ENCODE peak calls at places on chromosome 16, in six cellular contexts. T is midbrain, G is left kidney, Z is NCI-H446, M is kidney tubule cell, A is NCI-H1930. L is an unnamed sample.

GRCh38 chr16:29909398-29909797 is 9.1 kb downstream of the ASPHD1 start:
- DNase-seq in A (no peak), T (no peak), Z (no peak), G (no peak), M (peak; percentile 28), L (no peak)

GRCh38 chr16:8044796-8045195 is 545.5 kb downstream of the TMEM114 start:
- DNase-seq in A (no peak), T (no peak), Z (no peak), G (no peak), M (no peak), L (no peak)

GRCh38 chr16:53055603-53056527 is 1.1 kb downstream of the CHD9 start:
- DNase-seq in M (peak; percentile 53), A (no peak), G (peak; percentile 73), Z (no peak), T (peak; percentile 54), L (no peak)

GRCh38 chr16:56606688-56607618 is 1.4 kb upstream of the MT2A start:
- DNase-seq in Z (peak; percentile 26), G (peak; percentile 73), M (peak; percentile 99), T (no peak), A (no peak), L (no peak)

GRCh38 chr16:14278749-14279148 is 207.6 kb downstream of the MRTFB start:
- DNase-seq in M (no peak), A (no peak), G (no peak), T (no peak), Z (no peak), L (no peak)

GRCh38 chr16:80751167-80751566 is 53.2 kb downstream of the CDYL2 start:
- DNase-seq in T (peak; percentile 23), Z (no peak), A (no peak), G (peak; percentile 27), M (no peak), L (no peak)

GRCh38 chr16:46918905-46919792 is 35.0 kb downstream of the GPT2 start:
- DNase-seq in Z (no peak), M (no peak), A (no peak), T (no peak), G (peak; percentile 84), L (peak; percentile 51)

GRCh38 chr16:86477642-86478041 is 32.7 kb upstream of the FOXF1 start:
- DNase-seq in T (no peak), G (no peak), M (no peak), A (no peak), Z (no peak), L (no peak)

GRCh38 chr16:70663524-70664324 is 17.4 kb downstream of the IL34 start:
- DNase-seq in A (no peak), T (no peak), M (no peak), Z (no peak), G (no peak), L (no peak)

GRCh38 chr16:88790312-88791150 is 5.5 kb upstream of the PIEZO1 start:
- DNase-seq in G (peak; percentile 52), T (peak; percentile 31), M (no peak), A (no peak), Z (no peak), L (no peak)

GRCh38 chr16:85378145-85379040 is 234.7 kb upstream of the GSE1 start:
- DNase-seq in G (no peak), M (no peak), Z (no peak), T (no peak), A (no peak), L (no peak)

GRCh38 chr16:68676113-68676860 is 31.2 kb downstream of the CDH3 start:
- DNase-seq in G (no peak), Z (no peak), A (no peak), M (no peak), T (no peak), L (no peak)

GRCh38 chr16:66472961-66473610 is 46.0 kb downstream of the BEAN1 start:
- DNase-seq in M (no peak), Z (no peak), A (no peak), G (no peak), T (no peak), L (no peak)

GRCh38 chr16:10343124-10343760 is 42.6 kb upstream of the ATF7IP2 start:
- DNase-seq in A (no peak), T (no peak), Z (no peak), G (no peak), M (no peak), L (no peak)

GRCh38 chr16:67562526-67562917 is at the start of gene CTCF:
- DNase-seq in A (peak; percentile 35), M (peak; percentile 86), T (peak; percentile 82), G (peak; percentile 93), Z (peak; percentile 81), L (no peak)

GRCh38 chr16:64455275-64455674 is 666.6 kb downstream of the CDH11 start:
- DNase-seq in G (peak; percentile 5), T (no peak), Z (no peak), A (no peak), M (peak; percentile 60), L (no peak)

GRCh38 chr16:85419503-85420408 is 193.4 kb upstream of the GSE1 start:
- DNase-seq in T (no peak), M (peak; percentile 42), A (no peak), Z (no peak), G (peak; percentile 56), L (no peak)

L was measured in stimulated activated naive B cell treated with anti-CD40 and anti-IgM and Interleukin-4, amounts not matched to agents 10 μg/mL and 1 μg/mL and 100 μg/mL, for 72 hours.